ENCODE peak calls at places on chromosome 3, in six cellular contexts. H is A549, U is GM12878, R is K562, W is H1, E is HepG2. K is an unnamed sample.

GRCh38 chr3:4741404-4742307 is 237.6 kb upstream of the BHLHE40 start:
- DNase-seq in H (peak), U (no peak), R (peak), W (no peak), E (peak), K (no peak)

GRCh38 chr3:131795382-131796085 is 239.3 kb downstream of the CPNE4 start:
- DNase-seq in H (no peak), U (no peak), R (peak), W (no peak), E (no peak), K (no peak)

GRCh38 chr3:48440590-48440958 is 517 bp downstream of the TMA7 start:
- DNase-seq in H (no peak), U (no peak), R (no peak), W (no peak), E (no peak), K (peak)

GRCh38 chr3:178385280-178385952 is 150.8 kb upstream of the KCNMB2 start:
- DNase-seq in H (peak), U (no peak), R (peak), W (peak), E (peak), K (peak)

GRCh38 chr3:70789878-70790277 is 477.4 kb upstream of the MDFIC2 start:
- DNase-seq in H (no peak), U (no peak), R (no peak), W (no peak), E (no peak), K (no peak)

GRCh38 chr3:142849148-142849547 is 39.7 kb downstream of the PCOLCE2 start:
- DNase-seq in H (no peak), U (no peak), R (no peak), W (no peak), E (no peak), K (no peak)

GRCh38 chr3:69649713-69650419 is 89.4 kb upstream of the MITF start:
- DNase-seq in H (no peak), U (no peak), R (no peak), W (no peak), E (no peak), K (no peak)

GRCh38 chr3:127212711-127213110 is 19.8 kb downstream of the PRR23E start:
- DNase-seq in H (no peak), U (no peak), R (no peak), W (no peak), E (no peak), K (no peak)

GRCh38 chr3:12231481-12231880 is 57.4 kb upstream of the PPARG start:
- DNase-seq in H (no peak), U (no peak), R (no peak), W (no peak), E (no peak), K (no peak)

GRCh38 chr3:97863025-97863424 is 41.2 kb downstream of the CRYBG3 start:
- DNase-seq in H (peak), U (no peak), R (no peak), W (no peak), E (no peak), K (no peak)

GRCh38 chr3:77240072-77240650 is 200.3 kb downstream of the ROBO2 start:
- DNase-seq in H (no peak), U (no peak), R (no peak), W (no peak), E (no peak), K (no peak)

GRCh38 chr3:51441282-51442030 is 50.4 kb downstream of the RBM15B start:
- DNase-seq in H (no peak), U (no peak), R (no peak), W (no peak), E (no peak), K (no peak)

GRCh38 chr3:141909408-141909807 is 33.0 kb downstream of the ATP1B3 start:
- DNase-seq in H (no peak), U (no peak), R (no peak), W (no peak), E (no peak), K (no peak)

GRCh38 chr3:172616061-172616461 is 92.8 kb upstream of the TNFSF10 start:
- DNase-seq in H (no peak), U (no peak), R (no peak), W (no peak), E (no peak), K (no peak)

GRCh38 chr3:25426408-25426807 is 1.7 kb upstream of the RARB start:
- DNase-seq in H (peak), U (no peak), R (no peak), W (no peak), E (no peak), K (no peak)

GRCh38 chr3:48502728-48503168 is 1.2 kb downstream of the SHISA5 start:
- DNase-seq in H (no peak), U (no peak), R (no peak), W (no peak), E (no peak), K (peak)

GRCh38 chr3:114566162-114566755 is 272.4 kb downstream of the TIGIT start:
- DNase-seq in H (no peak), U (peak), R (no peak), W (no peak), E (no peak), K (no peak)

GRCh38 chr3:126290325-126290724 is 66.9 kb downstream of the KLF15 start:
- DNase-seq in H (no peak), U (no peak), R (no peak), W (no peak), E (no peak), K (no peak)

GRCh38 chr3:150545419-150546225 is 674 bp downstream of the SERP1 start:
- DNase-seq in H (peak), U (no peak), R (peak), W (no peak), E (peak), K (no peak)

GRCh38 chr3:111068574-111068973 is 3.0 kb upstream of the NECTIN3 start:
- DNase-seq in H (no peak), U (no peak), R (no peak), W (no peak), E (peak), K (no peak)

GRCh38 chr3:36908647-36909180 is 36.1 kb downstream of the TRANK1 start:
- DNase-seq in H (no peak), U (no peak), R (no peak), W (no peak), E (no peak), K (no peak)

GRCh38 chr3:62604301-62604700 is 231.0 kb upstream of the FEZF2 start:
- DNase-seq in H (peak), U (no peak), R (no peak), W (no peak), E (no peak), K (no peak)

GRCh38 chr3:98994128-98994762 is 92.8 kb upstream of the DCBLD2 start:
- DNase-seq in H (peak), U (no peak), R (peak), W (no peak), E (peak), K (peak)

GRCh38 chr3:38371541-38372213 is 25.1 kb downstream of the XYLB start:
- DNase-seq in H (no peak), U (no peak), R (no peak), W (no peak), E (no peak), K (no peak)

GRCh38 chr3:43019168-43019765 is 40.2 kb downstream of the GASK1A start:
- DNase-seq in H (no peak), U (no peak), R (no peak), W (no peak), E (no peak), K (no peak)

GRCh38 chr3:125055165-125055912 is 458 bp downstream of the HEG1 start:
- DNase-seq in H (no peak), U (no peak), R (peak), W (peak), E (no peak), K (peak)

GRCh38 chr3:149493315-149494021 is 19.0 kb downstream of the TM4SF4 start:
- DNase-seq in H (no peak), U (no peak), R (no peak), W (no peak), E (peak), K (no peak)

GRCh38 chr3:122727279-122727678 is 46.6 kb downstream of the PARP14 start:
- DNase-seq in H (no peak), U (no peak), R (no peak), W (no peak), E (no peak), K (no peak)

GRCh38 chr3:12963184-12963868 is 109.9 kb downstream of the IQSEC1 start:
- DNase-seq in H (no peak), U (no peak), R (no peak), W (no peak), E (no peak), K (no peak)

GRCh38 chr3:191066669-191067068 is 132.4 kb upstream of the OSTN start:
- DNase-seq in H (peak), U (peak), R (no peak), W (no peak), E (no peak), K (no peak)

GRCh38 chr3:109023656-109024254 is 70.1 kb upstream of the GUCA1C start:
- DNase-seq in H (peak), U (peak), R (peak), W (no peak), E (peak), K (peak)

GRCh38 chr3:120198305-120198878 is 86.6 kb downstream of the GPR156 start:
- DNase-seq in H (peak), U (no peak), R (peak), W (no peak), E (peak), K (no peak)

GRCh38 chr3:78888650-78889049 is 879.1 kb downstream of the ROBO1 start:
- DNase-seq in H (no peak), U (no peak), R (no peak), W (no peak), E (no peak), K (no peak)

GRCh38 chr3:36906504-36907149 is 38.2 kb downstream of the TRANK1 start:
- DNase-seq in H (no peak), U (no peak), R (no peak), W (no peak), E (no peak), K (no peak)

GRCh38 chr3:110419571-110419970 is 652.0 kb upstream of the NECTIN3 start:
- DNase-seq in H (no peak), U (no peak), R (no peak), W (no peak), E (no peak), K (no peak)

GRCh38 chr3:126257984-126258383 is 77.6 kb upstream of the ALDH1L1 start:
- DNase-seq in H (no peak), U (no peak), R (no peak), W (no peak), E (no peak), K (no peak)

GRCh38 chr3:117285721-117286120 is 576.1 kb downstream of the TUSC7 start:
- DNase-seq in H (no peak), U (no peak), R (no peak), W (no peak), E (no peak), K (no peak)

GRCh38 chr3:60933828-60934227 is 317.4 kb downstream of the FHIT start:
- DNase-seq in H (no peak), U (no peak), R (no peak), W (no peak), E (no peak), K (no peak)

GRCh38 chr3:21447471-21448205 is 303.4 kb downstream of the ZNF385D start:
- DNase-seq in H (no peak), U (no peak), R (no peak), W (no peak), E (no peak), K (peak)
- TF ChIP-seq CHD2 in H (no peak), U (no peak), R (no peak), W (no peak), E (no peak), K (no peak)

GRCh38 chr3:31900583-31900982 is 80.5 kb downstream of the OSBPL10 start:
- DNase-seq in H (no peak), U (no peak), R (no peak), W (no peak), E (no peak), K (no peak)

GRCh38 chr3:31893174-31893573 is 87.9 kb downstream of the OSBPL10 start:
- DNase-seq in H (no peak), U (no peak), R (no peak), W (no peak), E (no peak), K (no peak)

GRCh38 chr3:31895471-31895870 is 85.6 kb downstream of the OSBPL10 start:
- DNase-seq in H (no peak), U (no peak), R (no peak), W (no peak), E (no peak), K (no peak)

GRCh38 chr3:31896026-31896425 is 85.0 kb downstream of the OSBPL10 start:
- DNase-seq in H (no peak), U (no peak), R (no peak), W (no peak), E (no peak), K (no peak)

GRCh38 chr3:31896643-31897433 is 84.2 kb downstream of the OSBPL10 start:
- DNase-seq in H (no peak), U (no peak), R (no peak), W (no peak), E (peak), K (no peak)
- H3K4me2 ChIP-seq in H (no peak), U (no peak), R (no peak), W (no peak), E (no peak), K (no peak)

DNA sequence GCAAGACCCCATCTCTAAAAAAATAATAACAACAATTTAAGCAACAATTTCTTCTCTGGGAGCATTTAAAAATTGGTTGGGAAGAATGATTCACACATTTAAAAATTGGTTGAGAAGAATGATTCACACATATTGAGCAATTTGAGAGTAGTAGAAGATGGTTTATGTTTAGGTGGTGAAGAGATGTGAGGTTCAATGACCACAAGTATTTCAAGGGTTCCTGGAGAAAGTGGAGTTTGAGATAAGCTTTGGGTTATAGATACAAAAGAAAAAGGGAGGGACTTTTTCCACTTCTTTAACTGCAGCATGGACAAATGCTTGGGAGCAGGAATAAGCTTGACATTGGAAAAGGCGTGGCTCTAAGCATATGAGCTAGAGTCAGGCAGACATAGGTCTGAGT is 145.7 kb upstream of the NPHP3 start:
- DNase-seq in H (no peak), U (no peak), R (no peak), W (no peak), E (no peak), K (no peak)
- TF ChIP-seq CHD2 in H (no peak), U (no peak), R (no peak), W (no peak), E (no peak), K (no peak)

GRCh38 chr3:183489455-183490210 is 61.2 kb upstream of the MCF2L2 start:
- DNase-seq in H (no peak), U (no peak), R (no peak), W (no peak), E (no peak), K (no peak)
- H3K4me2 ChIP-seq in H (no peak), U (no peak), R (no peak), W (no peak), E (no peak), K (no peak)

DNA sequence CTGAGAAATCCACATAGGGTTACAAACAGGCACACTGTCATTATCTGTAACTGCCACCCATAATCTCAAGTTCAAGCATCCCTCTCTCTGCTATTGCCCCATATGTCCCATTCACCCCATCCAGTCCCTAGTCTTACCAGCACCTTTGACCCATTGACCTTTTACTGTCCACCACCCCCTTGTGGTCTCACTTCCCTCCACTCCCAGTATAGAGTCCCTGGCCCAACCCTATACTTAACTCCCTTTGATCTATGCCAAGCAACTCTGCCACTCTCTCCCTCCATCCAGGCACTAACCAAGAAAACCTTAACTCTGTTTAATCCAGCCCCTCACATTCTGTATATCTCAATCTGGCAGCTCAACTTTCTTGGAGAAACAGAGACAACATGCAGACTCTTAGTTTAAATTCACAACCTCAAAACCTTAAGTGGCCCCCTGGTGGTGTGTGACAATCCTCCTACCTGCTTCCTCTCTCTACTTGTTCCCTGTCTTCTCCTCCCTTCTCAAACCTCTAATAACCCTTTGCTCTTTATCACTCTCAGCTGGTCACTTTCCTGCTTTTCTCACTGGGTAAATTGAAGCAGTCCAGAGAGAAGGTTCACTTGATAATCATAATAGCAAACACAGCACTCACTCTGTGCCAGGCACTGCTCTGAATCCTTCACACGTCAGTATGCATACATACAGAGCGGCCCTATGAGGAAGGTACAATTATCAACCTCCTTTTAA is 162.7 kb downstream of the STT3B start:
- DNase-seq in H (peak), U (no peak), R (peak), W (no peak), E (no peak), K (no peak)
- TF ChIP-seq CHD2 in H (no peak), U (no peak), R (no peak), W (no peak), E (no peak), K (no peak)

K was measured in SK-N-SH.